ENCODE peak calls at places on chromosomes 2 and 18, in five cellular contexts. K, D, Y, R and V are unnamed samples.

GRCh38 chr2:97919858-97920257 is 75.9 kb downstream of the TMEM131 start:
- DNase-seq in Y (no peak), K (no peak), D (no peak), R (no peak), V (no peak)

GRCh38 chr2:60885683-60886082 is 4.3 kb downstream of the REL start:
- DNase-seq in K (no peak), Y (no peak), R (no peak), D (peak), V (no peak)

GRCh38 chr2:203812294-203813221 is 55.0 kb upstream of the CTLA4 start:
- DNase-seq in Y (no peak), K (no peak), D (no peak), R (no peak), V (no peak)

GRCh38 chr2:226756131-226756530 is 43.5 kb downstream of the IRS1 start:
- DNase-seq in Y (peak), K (no peak), D (peak), R (no peak), V (peak)

GRCh38 chr18:31516432-31516831 is 18.5 kb downstream of the DSG2 start:
- DNase-seq in Y (no peak), K (no peak), R (no peak), D (no peak), V (no peak)

GRCh38 chr2:173397539-173397938 is 42.9 kb downstream of the CDCA7 start:
- DNase-seq in D (peak), Y (no peak), R (no peak), K (no peak), V (no peak)

GRCh38 chr2:136008205-136008865 is 22.9 kb upstream of the DARS1 start:
- DNase-seq in D (no peak), Y (no peak), R (no peak), K (peak), V (no peak)

GRCh38 chr2:130819915-130820861 is 16.5 kb upstream of the ARHGEF4 start:
- DNase-seq in D (peak), Y (no peak), K (peak), R (no peak), V (no peak)

GRCh38 chr18:75211002-75211621 is 515 bp downstream of the TSHZ1 start:
- DNase-seq in Y (no peak), R (no peak), K (no peak), D (no peak), V (no peak)

GRCh38 chr2:86302320-86302719 is 35.1 kb downstream of the REEP1 start:
- DNase-seq in Y (no peak), R (no peak), D (no peak), K (no peak), V (no peak)

GRCh38 chr2:240896871-240897692 is 1.1 kb upstream of the MAB21L4 start:
- DNase-seq in D (no peak), Y (no peak), K (no peak), R (no peak), V (no peak)

GRCh38 chr2:233026211-233026813 is 6.2 kb upstream of the NEU2 start:
- DNase-seq in D (peak), Y (no peak), K (no peak), R (peak), V (peak)

GRCh38 chr2:154425999-154426398 is 272.5 kb upstream of the KCNJ3 start:
- DNase-seq in K (no peak), R (no peak), D (peak), Y (no peak), V (no peak)

GRCh38 chr2:211035548-211036185 is 479.3 kb downstream of the CPS1 start:
- DNase-seq in K (no peak), Y (peak), D (peak), R (no peak), V (no peak)

GRCh38 chr2:219157396-219157795 is 3.2 kb downstream of the NHEJ1 start:
- DNase-seq in R (no peak), Y (no peak), D (no peak), K (no peak), V (no peak)

GRCh38 chr18:46320928-46321855 is 217.0 kb downstream of the HAUS1 start:
- DNase-seq in Y (peak), D (peak), K (no peak), R (peak), V (peak)

GRCh38 chr2:141941224-141941714 is 189.5 kb downstream of the LRP1B start:
- DNase-seq in K (no peak), D (no peak), R (no peak), Y (no peak), V (no peak)

GRCh38 chr2:22035333-22035964 is 911.7 kb downstream of the TDRD15 start:
- DNase-seq in Y (no peak), D (no peak), R (no peak), K (no peak), V (no peak)

GRCh38 chr2:127048969-127049897 is 57.7 kb downstream of the BIN1 start:
- DNase-seq in K (peak), D (no peak), Y (no peak), R (no peak), V (no peak)

GRCh38 chr18:34543940-34544339 is 166.2 kb upstream of the DTNA start:
- DNase-seq in K (no peak), D (no peak), R (no peak), Y (no peak), V (no peak)

GRCh38 chr2:120421830-120422175 is 75.9 kb downstream of the INHBB start:
- DNase-seq in Y (no peak), D (no peak), K (no peak), R (no peak), V (no peak)

GRCh38 chr2:120941571-120941970 is 205.9 kb downstream of the GLI2 start:
- DNase-seq in R (no peak), D (no peak), K (no peak), Y (no peak), V (no peak)

GRCh38 chr2:230067990-230068657 is 600 bp downstream of the SLC16A14 start:
- DNase-seq in D (no peak), Y (peak), R (no peak), K (peak), V (peak)

GRCh38 chr2:23387221-23387550 is 2.2 kb downstream of the KLHL29 start:
- DNase-seq in K (no peak), D (no peak), R (no peak), Y (no peak), V (no peak)

GRCh38 chr2:3192920-3193319 is 184.7 kb downstream of the EIPR1 start:
- DNase-seq in R (no peak), Y (no peak), D (no peak), K (no peak), V (no peak)

GRCh38 chr2:195121341-195121740 is 535.7 kb upstream of the SLC39A10 start:
- DNase-seq in Y (no peak), K (no peak), R (no peak), D (no peak), V (no peak)

DNA sequence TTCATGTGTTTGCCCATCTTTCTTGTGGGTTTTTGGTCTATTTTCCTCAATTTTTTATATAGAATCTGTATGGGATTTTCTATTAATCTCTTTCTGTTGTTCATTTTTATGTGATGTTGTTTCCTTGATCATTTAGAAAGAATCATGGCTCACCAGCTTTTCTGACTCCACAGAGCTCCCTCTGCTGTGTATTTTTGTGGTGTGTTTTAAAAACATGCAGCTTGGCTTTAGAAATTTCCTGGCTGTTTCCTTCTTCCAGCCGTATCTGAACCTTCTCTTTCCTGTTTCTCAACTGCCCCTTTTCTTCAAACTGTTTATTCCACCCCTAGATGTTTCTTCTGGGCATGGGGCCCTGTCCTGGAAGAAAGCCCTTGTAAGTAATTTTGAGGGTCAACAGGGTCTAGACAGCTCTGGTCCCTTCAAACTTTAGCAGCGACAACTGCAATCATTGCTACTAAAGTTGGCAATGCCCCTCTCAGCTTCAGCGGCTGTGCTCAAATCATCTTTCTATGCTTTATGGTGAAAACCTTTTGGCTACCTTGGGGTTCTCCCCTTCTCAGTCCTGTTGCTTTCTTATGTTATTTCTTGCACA is 17.6 kb upstream of the COPS8 start:
- DNase-seq in Y (no peak), R (no peak), D (no peak), K (no peak), V (no peak)
- TF ChIP-seq CTCF in Y (peak), R (peak), D (no peak), K (no peak), V (no peak)

GRCh38 chr2:169093535-169093934 is 24.2 kb downstream of the DHRS9 start:
- DNase-seq in D (no peak), K (no peak), R (no peak), Y (no peak), V (no peak)
- H3K4me3 ChIP-seq in D (no peak), K (no peak), R (no peak), Y (no peak), V (no peak)

DNA sequence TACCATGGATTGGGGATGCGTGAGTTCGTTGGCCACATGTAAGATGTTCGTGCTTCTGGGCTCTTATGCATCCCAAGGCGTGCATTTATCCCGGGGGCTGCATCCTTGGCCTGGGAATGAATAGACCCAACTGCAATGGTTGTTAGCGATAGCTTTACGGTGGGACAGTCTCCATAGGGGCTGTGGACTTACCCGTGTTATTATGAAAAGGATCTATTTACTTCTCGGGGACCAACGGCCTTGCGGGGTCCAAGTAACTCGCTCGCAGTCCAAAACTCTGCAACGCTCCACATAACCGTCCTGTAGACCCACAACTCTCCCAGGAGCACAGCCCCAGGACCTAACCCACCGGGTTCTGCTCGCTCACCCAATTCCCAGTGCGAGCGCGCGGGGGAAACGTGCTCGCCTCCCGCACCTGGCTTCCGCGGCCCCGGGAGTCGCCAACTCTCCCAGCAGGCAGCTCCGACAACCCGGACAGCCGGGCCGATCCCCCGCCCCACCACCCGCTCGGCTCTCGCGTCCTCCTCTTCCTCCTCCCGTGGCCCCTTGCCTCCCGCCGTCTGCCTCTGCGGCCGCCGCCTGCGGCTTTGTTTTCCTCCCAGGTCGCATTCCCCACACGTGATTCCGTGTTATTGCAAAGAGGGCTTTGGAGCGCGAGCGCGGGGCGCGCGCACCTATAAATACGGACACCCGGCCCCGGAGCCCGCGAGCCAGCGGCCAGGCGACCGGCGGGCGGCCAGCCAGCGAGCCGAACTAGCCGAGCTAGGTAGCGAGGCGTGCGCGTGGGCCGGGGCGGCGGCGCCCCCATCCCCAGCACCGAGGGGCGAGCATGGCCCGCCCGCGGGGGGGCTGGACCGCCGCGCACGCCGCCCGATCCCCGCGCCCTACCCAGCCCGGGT is at the start of gene CABLES1:
- DNase-seq in D (no peak), R (no peak), Y (peak), K (peak), V (peak)
- TF ChIP-seq CTCF in D (no peak), R (no peak), Y (no peak), K (no peak), V (no peak)

GRCh38 chr2:197145471-197146056 is 165.0 kb downstream of the ANKRD44 start:
- DNase-seq in R (no peak), K (no peak), D (peak), Y (no peak), V (no peak)
- H3K4me3 ChIP-seq in R (no peak), K (no peak), D (no peak), Y (no peak), V (no peak)

DNA sequence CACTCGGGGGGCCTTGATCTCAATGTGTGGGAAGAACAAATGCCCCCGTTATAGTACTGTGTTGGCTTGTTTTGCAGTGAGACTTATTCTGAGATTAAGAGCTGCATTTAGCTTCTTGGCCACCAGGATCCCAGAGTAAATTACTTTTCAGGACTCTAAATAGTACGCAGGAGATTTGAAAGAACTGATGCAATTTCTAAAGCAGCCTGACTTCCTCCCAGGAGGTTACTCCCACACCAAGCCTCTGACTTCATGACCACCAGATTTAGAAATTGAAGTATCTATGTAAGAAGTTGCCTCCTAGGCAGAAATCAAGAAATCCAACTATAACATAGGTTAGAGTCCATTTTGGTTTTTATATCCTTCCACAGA is 67.0 kb downstream of the FEZ2 start:
- DNase-seq in R (no peak), D (no peak), Y (peak), K (no peak), V (peak)
- TF ChIP-seq CTCF in R (peak), D (no peak), Y (peak), K (no peak), V (peak)